ENCODE peak calls at places on chromosomes 11 and 22, in seven cellular contexts. U is iris pigment epithelial cell, A is right lobe of liver, B is left cardiac atrium, O is Right ventricle myocardium superior, Q is AG04450, H is RWPE1. Y is an unnamed sample.
A peak's percentile ranks its signal among the peaks of the same experiment; 100 is the strongest.

GRCh38 chr11:88521354-88522310 is 184.1 kb upstream of the CTSC start:
- DNase-seq in U (peak; percentile 68), H (no peak), A (no peak), Q (no peak), B (no peak), O (no peak), Y (no peak)

GRCh38 chr11:120389693-120390584 is 53.7 kb downstream of the ARHGEF12 start:
- DNase-seq in H (peak; percentile 17), Q (no peak), U (no peak), B (no peak), A (no peak), O (no peak), Y (no peak)

GRCh38 chr11:74570266-74571061 is 21.9 kb upstream of the POLD3 start:
- DNase-seq in H (peak; percentile 79), U (peak; percentile 64), O (no peak), Q (no peak), B (peak; percentile 40), A (no peak), Y (peak; percentile 26)

GRCh38 chr11:76382209-76382608 is 1.1 kb downstream of the GVQW3 start:
- DNase-seq in A (no peak), U (no peak), Q (no peak), O (no peak), B (no peak), H (no peak), Y (no peak)

GRCh38 chr11:86484164-86484794 is 109.6 kb downstream of the CCDC81 start:
- DNase-seq in A (no peak), U (peak; percentile 80), H (peak; percentile 95), O (peak; percentile 55), B (peak; percentile 75), Q (peak; percentile 96), Y (peak; percentile 95)

GRCh38 chr22:46798366-46799057 is 36.1 kb downstream of the TBC1D22A start:
- DNase-seq in U (peak; percentile 67), B (peak; percentile 79), Q (peak; percentile 41), A (peak; percentile 87), O (peak; percentile 86), H (peak; percentile 13), Y (peak; percentile 26)

GRCh38 chr11:8265681-8266241 is 2.1 kb upstream of the LMO1 start:
- DNase-seq in Q (no peak), U (no peak), O (peak; percentile 37), A (no peak), B (no peak), H (no peak), Y (no peak)

GRCh38 chr11:100682247-100682969 is 4.7 kb upstream of the ARHGAP42 start:
- DNase-seq in U (no peak), A (no peak), H (peak; percentile 18), O (no peak), B (no peak), Q (no peak), Y (peak; percentile 17)

GRCh38 chr11:126080206-126080941 is 17.7 kb upstream of the CDON start:
- DNase-seq in A (no peak), O (no peak), B (no peak), U (no peak), H (no peak), Q (no peak), Y (no peak)

GRCh38 chr11:107565219-107565937 is at the start of gene ALKBH8:
- DNase-seq in A (peak; percentile 73), O (peak; percentile 85), Q (no peak), U (peak; percentile 70), H (peak; percentile 69), B (peak; percentile 82), Y (peak; percentile 36)

Y was measured in fibroblast of the conjunctiva.